ENCODE peak calls at places on chromosome 2, in eight cellular contexts. One of them, this sample, is unnamed.

GRCh38 chr2:159922563-159922962 is 124.6 kb upstream of the CD302 start:
- DNase-seq in NCI-H1092 treated with DMSO at 0.1 percent for 48 hours: no peak
- DNase-seq in GM18507: no peak
- DNase-seq in stimulated activated CD8-positive, alpha-beta memory T cell treated with anti-CD3 and anti-CD28 coated beads, Interleukin-7, amount 100 ng/mL, for 1 hour: no peak
- DNase-seq in T-helper 9 cell: no peak
- DNase-seq in HS-5: no peak
- DNase-seq in Calu3: no peak
- DNase-seq in spleen: no peak
- DNase-seq in this sample: no peak

GRCh38 chr2:924701-925100 is 25.9 kb upstream of the SNTG2 start:
- DNase-seq in NCI-H1092 treated with DMSO at 0.1 percent for 48 hours: no peak
- DNase-seq in GM18507: no peak
- DNase-seq in stimulated activated CD8-positive, alpha-beta memory T cell treated with anti-CD3 and anti-CD28 coated beads, Interleukin-7, amount 100 ng/mL, for 1 hour: no peak
- DNase-seq in T-helper 9 cell: no peak
- DNase-seq in HS-5: no peak
- DNase-seq in Calu3: no peak
- DNase-seq in spleen: no peak
- DNase-seq in this sample: no peak

GRCh38 chr2:239596792-239597191 is 196.0 kb upstream of the HDAC4 start:
- DNase-seq in NCI-H1092 treated with DMSO at 0.1 percent for 48 hours: no peak
- DNase-seq in GM18507: no peak
- DNase-seq in stimulated activated CD8-positive, alpha-beta memory T cell treated with anti-CD3 and anti-CD28 coated beads, Interleukin-7, amount 100 ng/mL, for 1 hour: no peak
- DNase-seq in T-helper 9 cell: no peak
- DNase-seq in HS-5: no peak
- DNase-seq in Calu3: no peak
- DNase-seq in spleen: peak
- DNase-seq in this sample: no peak

GRCh38 chr2:64263315-64263714 is 119.1 kb upstream of the PELI1 start:
- DNase-seq in NCI-H1092 treated with DMSO at 0.1 percent for 48 hours: no peak
- DNase-seq in GM18507: no peak
- DNase-seq in stimulated activated CD8-positive, alpha-beta memory T cell treated with anti-CD3 and anti-CD28 coated beads, Interleukin-7, amount 100 ng/mL, for 1 hour: no peak
- DNase-seq in T-helper 9 cell: no peak
- DNase-seq in HS-5: peak
- DNase-seq in Calu3: peak
- DNase-seq in spleen: no peak
- DNase-seq in this sample: no peak

GRCh38 chr2:214593723-214594122 is 182.9 kb downstream of the VWC2L start:
- DNase-seq in NCI-H1092 treated with DMSO at 0.1 percent for 48 hours: no peak
- DNase-seq in GM18507: no peak
- DNase-seq in stimulated activated CD8-positive, alpha-beta memory T cell treated with anti-CD3 and anti-CD28 coated beads, Interleukin-7, amount 100 ng/mL, for 1 hour: no peak
- DNase-seq in T-helper 9 cell: no peak
- DNase-seq in HS-5: peak
- DNase-seq in Calu3: peak
- DNase-seq in spleen: no peak
- DNase-seq in this sample: no peak

GRCh38 chr2:105812180-105813044 is 67.7 kb downstream of the NCK2 start:
- DNase-seq in NCI-H1092 treated with DMSO at 0.1 percent for 48 hours: peak
- DNase-seq in GM18507: peak
- DNase-seq in stimulated activated CD8-positive, alpha-beta memory T cell treated with anti-CD3 and anti-CD28 coated beads, Interleukin-7, amount 100 ng/mL, for 1 hour: no peak
- DNase-seq in T-helper 9 cell: no peak
- DNase-seq in HS-5: no peak
- DNase-seq in Calu3: no peak
- DNase-seq in spleen: no peak
- DNase-seq in this sample: peak

GRCh38 chr2:188607501-188607900 is 315.8 kb downstream of the GULP1 start:
- DNase-seq in NCI-H1092 treated with DMSO at 0.1 percent for 48 hours: no peak
- DNase-seq in GM18507: no peak
- DNase-seq in stimulated activated CD8-positive, alpha-beta memory T cell treated with anti-CD3 and anti-CD28 coated beads, Interleukin-7, amount 100 ng/mL, for 1 hour: no peak
- DNase-seq in T-helper 9 cell: no peak
- DNase-seq in HS-5: no peak
- DNase-seq in Calu3: no peak
- DNase-seq in spleen: no peak
- DNase-seq in this sample: peak

GRCh38 chr2:127604986-127605385 is 41.0 kb upstream of the GPR17 start:
- DNase-seq in NCI-H1092 treated with DMSO at 0.1 percent for 48 hours: no peak
- DNase-seq in GM18507: no peak
- DNase-seq in stimulated activated CD8-positive, alpha-beta memory T cell treated with anti-CD3 and anti-CD28 coated beads, Interleukin-7, amount 100 ng/mL, for 1 hour: no peak
- DNase-seq in T-helper 9 cell: no peak
- DNase-seq in HS-5: no peak
- DNase-seq in Calu3: no peak
- DNase-seq in spleen: no peak
- DNase-seq in this sample: no peak

GRCh38 chr2:157193461-157193860 is 64.0 kb upstream of the GALNT5 start:
- DNase-seq in NCI-H1092 treated with DMSO at 0.1 percent for 48 hours: no peak
- DNase-seq in GM18507: no peak
- DNase-seq in stimulated activated CD8-positive, alpha-beta memory T cell treated with anti-CD3 and anti-CD28 coated beads, Interleukin-7, amount 100 ng/mL, for 1 hour: no peak
- DNase-seq in T-helper 9 cell: no peak
- DNase-seq in HS-5: no peak
- DNase-seq in Calu3: no peak
- DNase-seq in spleen: no peak
- DNase-seq in this sample: no peak

GRCh38 chr2:228131833-228132232 is 49.7 kb downstream of the SPHKAP start:
- DNase-seq in NCI-H1092 treated with DMSO at 0.1 percent for 48 hours: no peak
- DNase-seq in GM18507: no peak
- DNase-seq in stimulated activated CD8-positive, alpha-beta memory T cell treated with anti-CD3 and anti-CD28 coated beads, Interleukin-7, amount 100 ng/mL, for 1 hour: no peak
- DNase-seq in T-helper 9 cell: no peak
- DNase-seq in HS-5: no peak
- DNase-seq in Calu3: no peak
- DNase-seq in spleen: no peak
- DNase-seq in this sample: no peak

GRCh38 chr2:119028327-119029174 is 86.6 kb downstream of the MARCO start:
- DNase-seq in NCI-H1092 treated with DMSO at 0.1 percent for 48 hours: peak
- DNase-seq in GM18507: no peak
- DNase-seq in stimulated activated CD8-positive, alpha-beta memory T cell treated with anti-CD3 and anti-CD28 coated beads, Interleukin-7, amount 100 ng/mL, for 1 hour: no peak
- DNase-seq in T-helper 9 cell: no peak
- DNase-seq in HS-5: no peak
- DNase-seq in Calu3: peak
- DNase-seq in spleen: no peak
- DNase-seq in this sample: no peak

GRCh38 chr2:81670885-81671284 is 1366.3 kb upstream of the LRRTM1 start:
- DNase-seq in NCI-H1092 treated with DMSO at 0.1 percent for 48 hours: no peak
- DNase-seq in GM18507: no peak
- DNase-seq in stimulated activated CD8-positive, alpha-beta memory T cell treated with anti-CD3 and anti-CD28 coated beads, Interleukin-7, amount 100 ng/mL, for 1 hour: no peak
- DNase-seq in T-helper 9 cell: no peak
- DNase-seq in HS-5: no peak
- DNase-seq in Calu3: no peak
- DNase-seq in spleen: no peak
- DNase-seq in this sample: no peak

GRCh38 chr2:239252433-239253200 is 148.2 kb downstream of the HDAC4 start:
- DNase-seq in NCI-H1092 treated with DMSO at 0.1 percent for 48 hours: peak
- DNase-seq in GM18507: no peak
- DNase-seq in stimulated activated CD8-positive, alpha-beta memory T cell treated with anti-CD3 and anti-CD28 coated beads, Interleukin-7, amount 100 ng/mL, for 1 hour: no peak
- DNase-seq in T-helper 9 cell: no peak
- DNase-seq in HS-5: no peak
- DNase-seq in Calu3: no peak
- DNase-seq in spleen: peak
- DNase-seq in this sample: peak

GRCh38 chr2:230219419-230220331 is at the start of gene SP110:
- DNase-seq in NCI-H1092 treated with DMSO at 0.1 percent for 48 hours: no peak
- DNase-seq in GM18507: no peak
- DNase-seq in stimulated activated CD8-positive, alpha-beta memory T cell treated with anti-CD3 and anti-CD28 coated beads, Interleukin-7, amount 100 ng/mL, for 1 hour: peak
- DNase-seq in T-helper 9 cell: peak
- DNase-seq in HS-5: peak
- DNase-seq in Calu3: peak
- DNase-seq in spleen: peak
- DNase-seq in this sample: peak

GRCh38 chr2:129377078-129377469 is 602.4 kb upstream of the RAB6C start:
- DNase-seq in NCI-H1092 treated with DMSO at 0.1 percent for 48 hours: no peak
- DNase-seq in GM18507: no peak
- DNase-seq in stimulated activated CD8-positive, alpha-beta memory T cell treated with anti-CD3 and anti-CD28 coated beads, Interleukin-7, amount 100 ng/mL, for 1 hour: no peak
- DNase-seq in T-helper 9 cell: no peak
- DNase-seq in HS-5: no peak
- DNase-seq in Calu3: no peak
- DNase-seq in spleen: no peak
- DNase-seq in this sample: no peak

GRCh38 chr2:183123117-183123958 is 905 bp upstream of the NUP35 start:
- DNase-seq in NCI-H1092 treated with DMSO at 0.1 percent for 48 hours: no peak
- DNase-seq in GM18507: no peak
- DNase-seq in stimulated activated CD8-positive, alpha-beta memory T cell treated with anti-CD3 and anti-CD28 coated beads, Interleukin-7, amount 100 ng/mL, for 1 hour: no peak
- DNase-seq in T-helper 9 cell: no peak
- DNase-seq in HS-5: no peak
- DNase-seq in Calu3: no peak
- DNase-seq in spleen: no peak
- DNase-seq in this sample: peak

GRCh38 chr2:65991864-65992554 is 442.9 kb upstream of the MEIS1 start:
- DNase-seq in NCI-H1092 treated with DMSO at 0.1 percent for 48 hours: no peak
- DNase-seq in GM18507: no peak
- DNase-seq in stimulated activated CD8-positive, alpha-beta memory T cell treated with anti-CD3 and anti-CD28 coated beads, Interleukin-7, amount 100 ng/mL, for 1 hour: no peak
- DNase-seq in T-helper 9 cell: no peak
- DNase-seq in HS-5: no peak
- DNase-seq in Calu3: no peak
- DNase-seq in spleen: no peak
- DNase-seq in this sample: peak

GRCh38 chr2:104790100-104790811 is 63.7 kb upstream of the POU3F3 start:
- DNase-seq in NCI-H1092 treated with DMSO at 0.1 percent for 48 hours: no peak
- DNase-seq in GM18507: no peak
- DNase-seq in stimulated activated CD8-positive, alpha-beta memory T cell treated with anti-CD3 and anti-CD28 coated beads, Interleukin-7, amount 100 ng/mL, for 1 hour: no peak
- DNase-seq in T-helper 9 cell: no peak
- DNase-seq in HS-5: no peak
- DNase-seq in Calu3: no peak
- DNase-seq in spleen: no peak
- DNase-seq in this sample: peak

GRCh38 chr2:105103481-105103880 is 65.6 kb downstream of the MRPS9 start:
- DNase-seq in NCI-H1092 treated with DMSO at 0.1 percent for 48 hours: no peak
- DNase-seq in GM18507: no peak
- DNase-seq in stimulated activated CD8-positive, alpha-beta memory T cell treated with anti-CD3 and anti-CD28 coated beads, Interleukin-7, amount 100 ng/mL, for 1 hour: no peak
- DNase-seq in T-helper 9 cell: no peak
- DNase-seq in HS-5: no peak
- DNase-seq in Calu3: no peak
- DNase-seq in spleen: no peak
- DNase-seq in this sample: no peak

GRCh38 chr2:42102606-42103450 is 55.0 kb downstream of the PKDCC start:
- DNase-seq in NCI-H1092 treated with DMSO at 0.1 percent for 48 hours: no peak
- DNase-seq in GM18507: no peak
- DNase-seq in stimulated activated CD8-positive, alpha-beta memory T cell treated with anti-CD3 and anti-CD28 coated beads, Interleukin-7, amount 100 ng/mL, for 1 hour: no peak
- DNase-seq in T-helper 9 cell: no peak
- DNase-seq in HS-5: no peak
- DNase-seq in Calu3: peak
- DNase-seq in spleen: peak
- DNase-seq in this sample: peak

GRCh38 chr2:155391613-155392012 is 693.1 kb downstream of the KCNJ3 start:
- DNase-seq in NCI-H1092 treated with DMSO at 0.1 percent for 48 hours: no peak
- DNase-seq in GM18507: no peak
- DNase-seq in stimulated activated CD8-positive, alpha-beta memory T cell treated with anti-CD3 and anti-CD28 coated beads, Interleukin-7, amount 100 ng/mL, for 1 hour: no peak
- DNase-seq in T-helper 9 cell: no peak
- DNase-seq in HS-5: no peak
- DNase-seq in Calu3: no peak
- DNase-seq in spleen: no peak
- DNase-seq in this sample: no peak

GRCh38 chr2:67414867-67415266 is 17.7 kb downstream of the ETAA1 start:
- DNase-seq in NCI-H1092 treated with DMSO at 0.1 percent for 48 hours: no peak
- DNase-seq in GM18507: no peak
- DNase-seq in stimulated activated CD8-positive, alpha-beta memory T cell treated with anti-CD3 and anti-CD28 coated beads, Interleukin-7, amount 100 ng/mL, for 1 hour: no peak
- DNase-seq in T-helper 9 cell: no peak
- DNase-seq in HS-5: no peak
- DNase-seq in Calu3: no peak
- DNase-seq in spleen: no peak
- DNase-seq in this sample: no peak

GRCh38 chr2:241154915-241155314 is 4.6 kb downstream of the PPP1R7 start:
- DNase-seq in NCI-H1092 treated with DMSO at 0.1 percent for 48 hours: no peak
- DNase-seq in GM18507: no peak
- DNase-seq in stimulated activated CD8-positive, alpha-beta memory T cell treated with anti-CD3 and anti-CD28 coated beads, Interleukin-7, amount 100 ng/mL, for 1 hour: no peak
- DNase-seq in T-helper 9 cell: no peak
- DNase-seq in HS-5: no peak
- DNase-seq in Calu3: no peak
- DNase-seq in spleen: peak
- DNase-seq in this sample: no peak

GRCh38 chr2:238114331-238114841 is 14.2 kb downstream of the ESPNL start:
- DNase-seq in NCI-H1092 treated with DMSO at 0.1 percent for 48 hours: no peak
- DNase-seq in GM18507: no peak
- DNase-seq in stimulated activated CD8-positive, alpha-beta memory T cell treated with anti-CD3 and anti-CD28 coated beads, Interleukin-7, amount 100 ng/mL, for 1 hour: no peak
- DNase-seq in T-helper 9 cell: no peak
- DNase-seq in HS-5: no peak
- DNase-seq in Calu3: no peak
- DNase-seq in spleen: peak
- DNase-seq in this sample: no peak

GRCh38 chr2:197215988-197216979 is 94.3 kb downstream of the ANKRD44 start:
- DNase-seq in NCI-H1092 treated with DMSO at 0.1 percent for 48 hours: peak
- DNase-seq in GM18507: no peak
- DNase-seq in stimulated activated CD8-positive, alpha-beta memory T cell treated with anti-CD3 and anti-CD28 coated beads, Interleukin-7, amount 100 ng/mL, for 1 hour: no peak
- DNase-seq in T-helper 9 cell: no peak
- DNase-seq in HS-5: peak
- DNase-seq in Calu3: no peak
- DNase-seq in spleen: no peak
- DNase-seq in this sample: no peak

GRCh38 chr2:187547353-187547979 is 6.8 kb downstream of the TFPI start:
- DNase-seq in NCI-H1092 treated with DMSO at 0.1 percent for 48 hours: no peak
- DNase-seq in GM18507: no peak
- DNase-seq in stimulated activated CD8-positive, alpha-beta memory T cell treated with anti-CD3 and anti-CD28 coated beads, Interleukin-7, amount 100 ng/mL, for 1 hour: no peak
- DNase-seq in T-helper 9 cell: no peak
- DNase-seq in HS-5: peak
- DNase-seq in Calu3: peak
- DNase-seq in spleen: no peak
- DNase-seq in this sample: no peak

GRCh38 chr2:190636362-190636761 is 12.5 kb upstream of the NAB1 start:
- DNase-seq in NCI-H1092 treated with DMSO at 0.1 percent for 48 hours: no peak
- DNase-seq in GM18507: no peak
- DNase-seq in stimulated activated CD8-positive, alpha-beta memory T cell treated with anti-CD3 and anti-CD28 coated beads, Interleukin-7, amount 100 ng/mL, for 1 hour: no peak
- DNase-seq in T-helper 9 cell: no peak
- DNase-seq in HS-5: peak
- DNase-seq in Calu3: peak
- DNase-seq in spleen: no peak
- DNase-seq in this sample: no peak

GRCh38 chr2:48530033-48530804 is at the start of gene STON1:
- DNase-seq in NCI-H1092 treated with DMSO at 0.1 percent for 48 hours: no peak
- DNase-seq in GM18507: no peak
- DNase-seq in stimulated activated CD8-positive, alpha-beta memory T cell treated with anti-CD3 and anti-CD28 coated beads, Interleukin-7, amount 100 ng/mL, for 1 hour: no peak
- DNase-seq in T-helper 9 cell: peak
- DNase-seq in HS-5: no peak
- DNase-seq in Calu3: peak
- DNase-seq in spleen: peak
- DNase-seq in this sample: peak

GRCh38 chr2:26811791-26812454 is 26.1 kb downstream of the CENPA start:
- DNase-seq in NCI-H1092 treated with DMSO at 0.1 percent for 48 hours: no peak
- DNase-seq in GM18507: no peak
- DNase-seq in stimulated activated CD8-positive, alpha-beta memory T cell treated with anti-CD3 and anti-CD28 coated beads, Interleukin-7, amount 100 ng/mL, for 1 hour: no peak
- DNase-seq in T-helper 9 cell: no peak
- DNase-seq in HS-5: no peak
- DNase-seq in Calu3: no peak
- DNase-seq in spleen: no peak
- DNase-seq in this sample: no peak

GRCh38 chr2:187993516-187993915 is 298.2 kb upstream of the GULP1 start:
- DNase-seq in NCI-H1092 treated with DMSO at 0.1 percent for 48 hours: no peak
- DNase-seq in GM18507: no peak
- DNase-seq in stimulated activated CD8-positive, alpha-beta memory T cell treated with anti-CD3 and anti-CD28 coated beads, Interleukin-7, amount 100 ng/mL, for 1 hour: no peak
- DNase-seq in T-helper 9 cell: no peak
- DNase-seq in HS-5: no peak
- DNase-seq in Calu3: no peak
- DNase-seq in spleen: no peak
- DNase-seq in this sample: no peak

GRCh38 chr2:126527836-126528490 is 128.0 kb upstream of the GYPC start:
- DNase-seq in NCI-H1092 treated with DMSO at 0.1 percent for 48 hours: peak
- DNase-seq in GM18507: peak
- DNase-seq in stimulated activated CD8-positive, alpha-beta memory T cell treated with anti-CD3 and anti-CD28 coated beads, Interleukin-7, amount 100 ng/mL, for 1 hour: peak
- DNase-seq in T-helper 9 cell: peak
- DNase-seq in HS-5: peak
- DNase-seq in Calu3: peak
- DNase-seq in spleen: peak
- DNase-seq in this sample: peak

GRCh38 chr2:18987592-18988073 is 370.8 kb downstream of the OSR1 start:
- DNase-seq in NCI-H1092 treated with DMSO at 0.1 percent for 48 hours: peak
- DNase-seq in GM18507: no peak
- DNase-seq in stimulated activated CD8-positive, alpha-beta memory T cell treated with anti-CD3 and anti-CD28 coated beads, Interleukin-7, amount 100 ng/mL, for 1 hour: no peak
- DNase-seq in T-helper 9 cell: no peak
- DNase-seq in HS-5: peak
- DNase-seq in Calu3: peak
- DNase-seq in spleen: no peak
- DNase-seq in this sample: peak

GRCh38 chr2:9392895-9393757 is 30.2 kb downstream of the ITGB1BP1 start:
- DNase-seq in NCI-H1092 treated with DMSO at 0.1 percent for 48 hours: no peak
- DNase-seq in GM18507: no peak
- DNase-seq in stimulated activated CD8-positive, alpha-beta memory T cell treated with anti-CD3 and anti-CD28 coated beads, Interleukin-7, amount 100 ng/mL, for 1 hour: no peak
- DNase-seq in T-helper 9 cell: no peak
- DNase-seq in HS-5: no peak
- DNase-seq in Calu3: no peak
- DNase-seq in spleen: peak
- DNase-seq in this sample: peak

GRCh38 chr2:226308981-226309380 is 490.6 kb downstream of the IRS1 start:
- DNase-seq in NCI-H1092 treated with DMSO at 0.1 percent for 48 hours: no peak
- DNase-seq in GM18507: no peak
- DNase-seq in stimulated activated CD8-positive, alpha-beta memory T cell treated with anti-CD3 and anti-CD28 coated beads, Interleukin-7, amount 100 ng/mL, for 1 hour: no peak
- DNase-seq in T-helper 9 cell: no peak
- DNase-seq in HS-5: peak
- DNase-seq in Calu3: no peak
- DNase-seq in spleen: no peak
- DNase-seq in this sample: no peak